ENCODE peak calls at places on chromosomes 1 and 21, in nine cellular contexts. N, P, Q, R, C, T, Z, A and X are unnamed samples.
A peak's percentile ranks its signal among the peaks of the same experiment; 100 is the strongest.

GRCh38 chr1:184888505-184888904 is 85.8 kb downstream of the NIBAN1 start:
- DNase-seq in T (no peak), Q (no peak), P (no peak), A (no peak), N (no peak), R (no peak), C (no peak), Z (no peak), X (no peak)

GRCh38 chr1:78649628-78650027 is at the start of gene IFI44:
- DNase-seq in C (peak; percentile 75), T (peak; percentile 84), Z (peak; percentile 79), Q (no peak), A (peak; percentile 84), P (no peak), N (peak; percentile 70), R (no peak), X (peak; percentile 37)

GRCh38 chr1:16612332-16613172 is 812 bp downstream of the NBPF1 start:
- DNase-seq in C (peak; percentile 55), T (peak; percentile 84), P (peak; percentile 88), R (peak; percentile 92), A (peak; percentile 63), N (peak; percentile 70), Q (peak; percentile 59), Z (peak; percentile 75), X (peak; percentile 73)

GRCh38 chr1:23177438-23178380 is 9.1 kb upstream of the LUZP1 start:
- DNase-seq in N (peak; percentile 79), Z (peak; percentile 70), C (no peak), A (peak; percentile 88), P (peak; percentile 91), R (peak; percentile 85), Q (peak; percentile 46), T (peak; percentile 84), X (no peak)

GRCh38 chr1:15975358-15975804 is 520 bp downstream of the ZBTB17 start:
- DNase-seq in Q (peak; percentile 55), Z (peak; percentile 62), C (no peak), T (no peak), R (peak; percentile 84), A (peak; percentile 69), N (peak; percentile 69), P (peak; percentile 89), X (no peak)

GRCh38 chr1:192580351-192580962 is 4.9 kb downstream of the RGS1 start:
- DNase-seq in Z (peak; percentile 16), C (no peak), Q (no peak), A (no peak), P (peak; percentile 38), R (peak; percentile 57), N (no peak), T (no peak), X (no peak)

GRCh38 chr1:77900687-77901293 is 12.4 kb downstream of the NEXN start:
- DNase-seq in P (peak; percentile 63), R (peak; percentile 74), A (no peak), T (no peak), Q (no peak), N (no peak), Z (peak; percentile 25), C (peak; percentile 37), X (peak; percentile 30)

GRCh38 chr21:44589094-44589493 is 3.2 kb downstream of the KRTAP10-6 start:
- DNase-seq in N (no peak), A (no peak), Q (no peak), R (no peak), Z (no peak), P (no peak), T (no peak), C (no peak), X (no peak)

GRCh38 chr21:34502480-34503106 is 9.4 kb downstream of the KCNE1 start:
- DNase-seq in A (no peak), T (no peak), P (no peak), Z (no peak), Q (no peak), R (no peak), N (no peak), C (no peak), X (no peak)

GRCh38 chr1:1137256-1138045 is 21.6 kb upstream of the C1orf159 start:
- DNase-seq in Z (peak; percentile 80), A (no peak), T (no peak), R (no peak), P (no peak), C (no peak), N (no peak), Q (no peak), X (no peak)

GRCh38 chr1:93964777-93965200 is 55.6 kb upstream of the GCLM start:
- DNase-seq in A (no peak), R (no peak), P (no peak), N (no peak), Z (no peak), T (no peak), C (no peak), Q (no peak), X (no peak)

GRCh38 chr1:18907021-18907913 is 4.9 kb upstream of the ALDH4A1 start:
- DNase-seq in A (peak; percentile 53), Z (peak; percentile 44), P (peak; percentile 80), Q (no peak), T (peak; percentile 78), N (peak; percentile 60), C (no peak), R (peak; percentile 77), X (no peak)

GRCh38 chr1:231072054-231072453 is 32.0 kb upstream of the FAM89A start:
- DNase-seq in Q (no peak), Z (no peak), R (no peak), A (no peak), C (no peak), P (no peak), N (no peak), T (no peak), X (no peak)

GRCh38 chr1:117793396-117793795 is 136.0 kb downstream of the GDAP2 start:
- DNase-seq in C (no peak), T (no peak), P (no peak), Q (no peak), Z (no peak), R (no peak), A (no peak), N (no peak), X (no peak)

GRCh38 chr1:117795792-117796191 is 133.6 kb downstream of the GDAP2 start:
- DNase-seq in N (no peak), Z (no peak), P (no peak), T (no peak), A (no peak), Q (no peak), R (no peak), C (no peak), X (no peak)

GRCh38 chr1:117794073-117794472 is 135.3 kb downstream of the GDAP2 start:
- DNase-seq in C (no peak), Q (no peak), Z (no peak), N (no peak), A (no peak), T (no peak), R (no peak), P (no peak), X (no peak)

GRCh38 chr1:117796226-117796625 is 133.2 kb downstream of the GDAP2 start:
- DNase-seq in A (no peak), Q (no peak), P (no peak), T (no peak), C (no peak), R (no peak), N (no peak), Z (no peak), X (no peak)

DNA sequence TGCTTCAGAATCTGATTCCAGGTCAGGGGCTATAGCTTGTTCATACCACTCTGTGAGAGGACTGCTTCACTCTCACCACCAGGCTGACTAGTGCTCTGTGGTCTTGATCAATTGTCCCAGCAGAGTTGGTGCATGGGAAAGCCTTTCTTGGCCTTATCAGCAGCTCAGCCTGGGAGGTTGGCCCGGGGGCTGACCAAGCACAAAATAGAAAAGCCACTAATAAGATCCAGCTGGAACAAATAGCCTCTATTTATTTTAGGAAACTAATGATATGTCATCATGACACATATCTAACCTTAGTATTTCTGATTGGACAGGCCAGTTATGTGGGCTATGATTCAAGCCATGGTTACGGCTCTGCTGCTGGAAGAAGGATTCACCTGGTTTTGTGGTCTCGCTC is 134.2 kb downstream of the GDAP2 start:
- DNase-seq in Z (no peak), Q (no peak), N (no peak), R (no peak), P (no peak), T (no peak), C (no peak), A (peak; percentile 31), X (no peak)
- TF ChIP-seq CTCF in Z (no peak), Q (no peak), N (no peak), R (no peak), P (no peak), T (no peak), C (no peak), A (peak; percentile 18), X (no peak)

DNA sequence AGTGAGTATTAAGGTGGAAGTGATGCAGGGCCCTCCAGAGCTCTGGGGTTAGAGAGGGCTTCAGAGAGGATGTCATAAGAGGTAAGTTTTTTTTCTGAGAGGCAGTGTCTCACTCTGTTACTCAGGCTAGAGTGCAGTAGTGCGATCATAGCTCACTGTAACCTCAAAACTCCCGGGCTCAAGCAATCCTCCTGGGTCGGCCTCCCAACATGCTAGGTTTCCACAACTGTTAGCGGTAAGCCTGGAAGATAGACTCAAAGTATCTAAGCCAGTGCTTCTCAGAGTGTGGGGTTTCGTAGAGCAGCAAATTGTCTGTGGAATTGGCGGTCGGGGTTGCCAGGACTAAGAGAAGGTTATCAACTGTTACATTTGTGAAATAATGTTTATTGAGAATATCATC is 18.6 kb upstream of the IGSF3 start:
- DNase-seq in P (no peak), T (no peak), R (no peak), Z (no peak), Q (no peak), N (no peak), C (no peak), A (no peak), X (no peak)
- H3K4me3 ChIP-seq in P (no peak overlapping the region), T (no peak overlapping the region), R (no peak overlapping the region), Z (no peak overlapping the region), Q (no peak overlapping the region), N (no peak overlapping the region), C (no peak overlapping the region), A (no peak overlapping the region), X (no peak overlapping the region)

DNA sequence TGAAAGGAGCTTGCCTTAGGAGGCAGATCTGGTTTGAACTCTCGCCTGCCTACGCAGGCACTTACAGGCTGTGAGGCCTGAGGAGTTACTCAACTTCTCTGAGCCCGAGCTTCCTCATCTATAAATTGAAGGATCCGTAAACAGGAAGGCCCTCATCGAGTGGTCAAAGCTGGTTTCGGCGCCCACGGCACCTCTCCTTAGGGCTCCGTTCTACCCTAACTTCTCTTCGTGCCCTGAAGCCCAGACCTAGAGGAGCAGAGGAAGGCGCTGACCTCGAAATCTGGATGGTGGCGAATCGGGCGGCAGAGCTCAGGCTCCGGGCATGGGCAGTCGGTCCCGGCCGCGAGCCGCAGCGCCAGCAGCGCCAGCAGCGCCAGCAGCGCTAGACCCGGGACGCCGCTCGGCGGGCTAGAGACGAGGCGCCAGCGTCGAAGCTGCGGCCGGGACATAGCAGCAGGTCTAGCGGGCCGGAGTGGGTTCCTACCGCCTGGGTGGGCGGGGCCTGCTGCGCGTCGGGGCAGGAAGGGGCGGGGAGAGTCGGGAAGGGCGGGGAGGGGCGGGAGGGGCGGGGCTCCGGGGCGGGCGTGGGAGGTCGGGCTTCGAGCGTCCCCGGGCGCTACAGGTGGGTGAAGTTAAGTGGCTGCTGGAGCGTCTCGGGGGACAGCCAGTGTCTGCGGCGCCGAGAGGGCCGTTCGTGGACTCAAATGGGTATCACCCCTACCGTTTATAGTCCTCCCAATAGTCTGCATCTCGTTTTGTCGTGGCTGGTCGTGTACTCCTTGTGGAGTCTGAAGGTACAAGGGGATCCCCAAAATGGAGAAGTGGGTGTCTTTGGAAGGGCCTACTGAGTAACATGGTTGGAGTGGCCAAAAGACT is at the start of gene CTBS:
- DNase-seq in A (peak; percentile 88), C (peak; percentile 44), R (peak; percentile 95), Z (peak; percentile 93), T (peak; percentile 93), P (peak; percentile 96), N (peak; percentile 90), Q (peak; percentile 64), X (peak; percentile 31)
- TF ChIP-seq CTCF in A (no peak), C (no peak), R (no peak), Z (no peak), T (no peak), P (no peak), N (no peak), Q (peak; percentile 3), X (no peak)

GRCh38 chr1:98003442-98003841 is 82.6 kb upstream of the DPYD start:
- DNase-seq in P (no peak), A (no peak), Z (no peak), C (no peak), Q (no peak), R (no peak), N (no peak), T (no peak), X (no peak)
- H3K4me3 ChIP-seq in P (no peak overlapping the region), A (no peak overlapping the region), Z (no peak overlapping the region), C (no peak overlapping the region), Q (no peak overlapping the region), R (no peak overlapping the region), N (no peak overlapping the region), T (no peak overlapping the region), X (no peak overlapping the region)